ENCODE peak calls at places on chromosomes 1 and 21, in five cellular contexts. F is HepG2, D is SK-N-SH, H is K562, Q is H1. P is an unnamed sample.

GRCh38 chr21:45264919-45265515 is 22.7 kb downstream of the POFUT2 start:
- DNase-seq in H (no peak), Q (peak; percentile 29), F (no peak), D (no peak), P (no peak)

GRCh38 chr1:114083186-114083585 is 70.5 kb downstream of the SYT6 start:
- DNase-seq in D (no peak), Q (no peak), F (no peak), H (no peak), P (peak; percentile 27)

GRCh38 chr1:230570724-230571390 is 71.4 kb upstream of the COG2 start:
- DNase-seq in Q (no peak), H (no peak), D (no peak), F (no peak), P (peak; percentile 36)

GRCh38 chr1:152182431-152182830 is 23.4 kb upstream of the RPTN start:
- DNase-seq in H (no peak), D (no peak), Q (no peak), F (no peak), P (peak; percentile 23)

GRCh38 chr1:89706700-89707012 is 73.7 kb downstream of the LRRC8C start:
- DNase-seq in D (no peak), F (no peak), H (no peak), Q (no peak), P (peak; percentile 67)

GRCh38 chr1:228975238-228975929 is 240.1 kb downstream of the RHOU start:
- DNase-seq in H (peak; percentile 4), F (no peak), Q (peak; percentile 43), D (no peak), P (no peak)

GRCh38 chr1:93613895-93614294 is 67.7 kb downstream of the BCAR3 start:
- DNase-seq in F (no peak), H (no peak), D (no peak), Q (no peak), P (no peak)

GRCh38 chr1:160207751-160208150 is 2.6 kb downstream of the PEA15 start:
- DNase-seq in Q (no peak), D (no peak), H (no peak), F (no peak), P (no peak)

GRCh38 chr1:183191833-183192232 is 5.8 kb downstream of the LAMC2 start:
- DNase-seq in Q (no peak), D (no peak), F (no peak), H (no peak), P (no peak)

GRCh38 chr1:62621907-62622306 is 24.6 kb downstream of the ANGPTL3 start:
- DNase-seq in H (peak; percentile 44), D (no peak), F (peak; percentile 98), Q (no peak), P (peak; percentile 69)

GRCh38 chr1:149846042-149846441 is 53.3 kb upstream of the BOLA1 start:
- DNase-seq in F (no peak), D (no peak), H (no peak), Q (no peak), P (no peak)

GRCh38 chr1:116918714-116919357 is 9.1 kb downstream of the PTGFRN start:
- DNase-seq in Q (no peak), H (peak; percentile 59), F (no peak), D (no peak), P (no peak)

GRCh38 chr1:227395391-227396028 is 77.2 kb upstream of the CDC42BPA start:
- DNase-seq in D (no peak), H (no peak), F (no peak), Q (no peak), P (no peak)

GRCh38 chr21:23531444-23531843 is 2075.8 kb downstream of the MRPL39 start:
- DNase-seq in D (no peak), H (no peak), F (no peak), Q (no peak), P (no peak)

GRCh38 chr1:181936768-181937581 is 124.5 kb downstream of the ZNF648 start:
- DNase-seq in D (peak; percentile 47), F (peak; percentile 57), Q (peak; percentile 84), H (peak; percentile 78), P (peak; percentile 56)

GRCh38 chr1:235138821-235139220 is 10.2 kb upstream of the TOMM20 start:
- DNase-seq in F (no peak), D (no peak), Q (peak; percentile 16), H (no peak), P (no peak)

GRCh38 chr1:55275151-55275748 is 60.1 kb upstream of the USP24 start:
- DNase-seq in Q (no peak), F (no peak), D (no peak), H (peak; percentile 58), P (no peak)

GRCh38 chr1:12636098-12636950 is 7.6 kb upstream of the AADACL4 start:
- DNase-seq in F (no peak), H (no peak), Q (peak; percentile 61), D (no peak), P (no peak)

GRCh38 chr1:68916227-68916853 is 419.5 kb upstream of the DEPDC1 start:
- DNase-seq in F (no peak), H (no peak), Q (no peak), D (no peak), P (no peak)

GRCh38 chr1:48026275-48026674 is 29.1 kb upstream of the TRABD2B start:
- DNase-seq in H (no peak), F (no peak), D (no peak), Q (no peak), P (peak; percentile 3)

GRCh38 chr1:37602750-37603694 is 7.3 kb upstream of the GNL2 start:
- DNase-seq in F (peak; percentile 59), Q (peak; percentile 52), D (peak; percentile 74), H (peak; percentile 74), P (no peak)

GRCh38 chr1:32897082-32898049 is 3.8 kb downstream of the TMEM54 start:
- DNase-seq in D (peak; percentile 7), H (no peak), Q (no peak), F (no peak), P (no peak)

GRCh38 chr1:7781923-7782495 is 2.1 kb upstream of the PER3 start:
- DNase-seq in H (no peak), Q (no peak), D (no peak), F (no peak), P (no peak)

DNA sequence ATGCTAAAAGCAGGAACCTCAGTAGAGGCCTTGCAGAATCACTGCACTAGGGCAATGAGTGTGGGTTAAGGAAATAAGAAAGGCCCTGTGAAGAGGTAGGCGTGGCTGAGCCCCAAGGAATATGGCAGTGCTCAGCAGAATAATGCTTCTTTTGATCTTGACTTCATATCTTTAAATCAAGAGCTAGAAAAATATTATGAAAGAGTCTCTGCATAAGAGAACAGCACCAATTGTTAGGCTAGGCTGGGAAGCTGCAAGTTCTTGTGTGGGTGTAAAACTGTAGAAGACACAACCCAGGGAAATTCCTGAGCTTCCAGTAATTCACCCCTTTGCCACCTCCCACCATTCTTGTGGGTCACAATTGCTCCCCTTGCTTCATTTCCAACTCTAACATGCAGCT is 50.0 kb downstream of the CLCA4 start:
- DNase-seq in H (no peak), D (no peak), Q (no peak), F (no peak), P (no peak)
- H3K4me3 ChIP-seq in H (no peak overlapping the region), D (no peak overlapping the region), Q (no peak overlapping the region), F (no peak overlapping the region), P (no peak overlapping the region)

GRCh38 chr1:16981269-16981849 is 939 bp upstream of the MFAP2 start:
- DNase-seq in H (no peak), Q (no peak), D (no peak), F (no peak), P (no peak)

GRCh38 chr1:16983649-16984048 is 3.2 kb upstream of the MFAP2 start:
- DNase-seq in Q (peak; percentile 45), H (no peak), D (no peak), F (no peak), P (no peak)

GRCh38 chr1:16986113-16986512 is 5.7 kb upstream of the MFAP2 start:
- DNase-seq in Q (no peak), D (no peak), F (no peak), H (no peak), P (no peak)

GRCh38 chr1:16986596-16987361 is 6.4 kb upstream of the MFAP2 start:
- DNase-seq in F (no peak), Q (peak; percentile 89), H (peak; percentile 71), D (peak; percentile 88), P (no peak)

DNA sequence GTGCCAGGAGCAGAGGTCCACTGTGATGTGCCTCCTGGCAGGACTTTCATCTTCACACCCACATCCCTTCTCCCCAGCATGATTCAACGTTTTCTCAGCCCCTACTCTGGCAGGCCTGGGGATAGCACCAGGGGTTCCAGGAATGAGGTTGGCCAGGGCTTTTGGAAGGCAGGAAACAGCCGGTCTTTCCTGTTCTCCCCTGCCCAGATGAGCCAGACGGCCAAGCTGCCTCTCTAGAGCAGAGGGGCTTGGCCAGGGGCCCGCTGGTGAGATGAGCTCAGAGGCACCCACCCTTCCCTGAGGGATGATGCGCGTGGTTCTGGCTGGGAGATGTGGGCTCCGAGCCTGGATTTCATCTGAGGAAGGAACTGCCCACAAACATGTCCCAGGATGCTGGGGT is 4.3 kb upstream of the MFAP2 start:
- DNase-seq in Q (peak; percentile 39), F (no peak), H (no peak), D (peak; percentile 76), P (no peak)
- TF ChIP-seq POLR2AphosphoS5 in Q (no peak), F (no peak), H (no peak), D (no peak), P (no peak)

GRCh38 chr21:36927718-36928117 is 38.8 kb downstream of the HLCS start:
- DNase-seq in F (peak; percentile 56), D (peak; percentile 81), Q (peak; percentile 88), H (peak; percentile 78), P (peak; percentile 38)

GRCh38 chr21:36928960-36929359 is 37.5 kb downstream of the HLCS start:
- DNase-seq in H (no peak), Q (no peak), D (no peak), F (no peak), P (no peak)

GRCh38 chr21:36936361-36937135 is 29.9 kb downstream of the HLCS start:
- DNase-seq in D (no peak), F (no peak), H (no peak), Q (no peak), P (no peak)

GRCh38 chr21:36929622-36930021 is 36.8 kb downstream of the HLCS start:
- DNase-seq in F (no peak), Q (no peak), D (no peak), H (no peak), P (no peak)

GRCh38 chr21:36932417-36932816 is 34.1 kb downstream of the HLCS start:
- DNase-seq in H (no peak), Q (no peak), D (no peak), F (no peak), P (no peak)
- TF ChIP-seq GABPA in H (no peak), Q (no peak), D (no peak), F (no peak), P (no peak)

DNA sequence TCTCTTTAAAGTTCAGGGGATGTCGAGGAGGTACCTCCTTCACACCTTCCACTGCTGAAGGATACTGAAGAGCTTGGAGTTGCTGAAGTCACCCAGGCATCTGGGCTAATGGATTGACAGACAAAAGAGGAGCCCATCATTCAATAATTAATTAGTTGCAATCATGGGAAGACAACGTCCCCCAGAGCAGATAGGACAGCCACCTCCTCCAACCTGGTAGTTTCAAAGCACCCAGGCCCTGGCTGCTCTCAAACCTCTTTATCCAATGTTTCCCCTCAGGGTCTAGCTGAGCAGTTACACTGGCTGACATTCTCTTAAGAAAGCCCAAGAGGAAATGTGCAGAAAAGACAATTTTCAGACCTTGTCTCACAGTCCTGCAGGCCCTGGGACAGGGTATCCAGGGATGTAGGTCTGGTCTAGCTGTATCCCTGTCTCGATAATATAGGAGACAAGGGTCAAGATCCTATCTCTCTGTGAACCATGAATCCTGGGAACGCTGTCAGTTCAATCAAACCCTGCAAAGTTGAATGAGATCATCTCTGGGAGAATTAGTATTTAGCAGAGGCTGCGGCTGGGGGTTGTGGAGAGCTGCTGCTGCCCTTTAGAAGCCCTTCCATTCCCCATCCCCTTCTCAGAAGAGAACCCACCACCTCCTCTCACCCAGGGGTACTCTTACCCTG is 1.0 kb downstream of the TSPAN2 start:
- DNase-seq in F (no peak), Q (no peak), D (peak; percentile 39), H (no peak), P (no peak)
- H3K4me3 ChIP-seq in F (no peak overlapping the region), Q (peak overlapping the region; percentile 100), D (no peak overlapping the region), H (no peak overlapping the region), P (peak overlapping the region; percentile 81)

P was measured in HL-60.